ENCODE peak calls at places on chromosomes 16 and 17, in six cellular contexts. W is stimulated activated naive CD4-positive, alpha-beta T cell; S is CD8-positive, alpha-beta T cell; G is stimulated activated CD8-positive, alpha-beta memory T cell treated with anti-CD3 and anti-CD28 coated beads, Interleukin-2, amount 100 ng/mL, for 48 hours; Y is activated CD4-positive, alpha-beta T cell treated with anti-CD3 and anti-CD28 coated beads, Interleukin-2, amount 10 ng/mL, durations not matched to agents 7 days and 5 days; O is Peyer's patch. N is an unnamed sample.

GRCh38 chr17:1972429-1973160 is 52.5 kb downstream of the RTN4RL1 start:
- DNase-seq in O (no peak), Y (no peak), W (no peak), S (no peak), G (no peak), N (no peak)

GRCh38 chr16:968620-969019 is 2.2 kb downstream of the LMF1 start:
- DNase-seq in S (no peak), Y (no peak), O (no peak), W (no peak), G (no peak), N (no peak)

GRCh38 chr16:19885456-19886060 is 910 bp upstream of the GPRC5B start:
- DNase-seq in Y (no peak), S (no peak), W (peak), O (peak), G (no peak), N (no peak)

GRCh38 chr17:969767-970387 is 9.7 kb downstream of the NXN start:
- DNase-seq in G (no peak), S (no peak), O (no peak), Y (no peak), W (no peak), N (no peak)

GRCh38 chr17:30219833-30220232 is 15.7 kb downstream of the SLC6A4 start:
- DNase-seq in S (no peak), O (peak), Y (no peak), W (no peak), G (no peak), N (no peak)

GRCh38 chr16:52741386-52741785 is 194.4 kb upstream of the TOX3 start:
- DNase-seq in O (no peak), W (no peak), G (no peak), S (no peak), Y (no peak), N (no peak)

GRCh38 chr16:81837312-81837748 is 58.2 kb downstream of the PLCG2 start:
- DNase-seq in W (no peak), O (no peak), G (no peak), S (no peak), Y (no peak), N (no peak)

GRCh38 chr17:9308069-9308468 is 267.6 kb downstream of the STX8 start:
- DNase-seq in Y (no peak), O (no peak), W (no peak), S (no peak), G (no peak), N (peak)

GRCh38 chr16:20023190-20023589 is 50.5 kb downstream of the GPR139 start:
- DNase-seq in Y (peak), W (no peak), S (no peak), G (no peak), O (no peak), N (peak)

GRCh38 chr17:78128616-78129384 is at the start of gene TMC6:
- DNase-seq in S (peak), O (peak), G (no peak), Y (peak), W (peak), N (peak)

GRCh38 chr16:87129771-87130170 is 187.4 kb downstream of the C16orf95 start:
- DNase-seq in W (no peak), Y (no peak), G (no peak), O (no peak), S (no peak), N (peak)

GRCh38 chr16:84942786-84943185 is 68.5 kb downstream of the ZDHHC7 start:
- DNase-seq in Y (no peak), W (no peak), O (no peak), S (no peak), G (no peak), N (no peak)

GRCh38 chr16:28538733-28539596 is at the start of gene NUPR1:
- DNase-seq in S (no peak), Y (no peak), G (no peak), W (no peak), O (peak), N (peak)

GRCh38 chr16:24801761-24802302 is 43.9 kb upstream of the SLC5A11 start:
- DNase-seq in Y (no peak), S (no peak), W (no peak), G (no peak), O (no peak), N (no peak)

GRCh38 chr17:62855136-62855535 is 47.0 kb upstream of the MARCHF10 start:
- DNase-seq in W (no peak), Y (no peak), O (no peak), S (no peak), G (no peak), N (no peak)

GRCh38 chr17:3529817-3530741 is 27.5 kb downstream of the TRPV3 start:
- DNase-seq in S (no peak), G (no peak), W (no peak), O (no peak), Y (no peak), N (no peak)

GRCh38 chr16:50274771-50275415 is 8.5 kb downstream of the ADCY7 start:
- DNase-seq in Y (no peak), O (peak), W (no peak), G (no peak), S (no peak), N (no peak)

GRCh38 chr16:35431829-35432663 is 1972.6 kb downstream of the TP53TG3F start:
- DNase-seq in G (no peak), S (no peak), W (no peak), O (no peak), Y (no peak), N (no peak)

GRCh38 chr16:47358816-47359215 is 102.0 kb downstream of the ITFG1 start:
- DNase-seq in W (no peak), Y (no peak), O (no peak), G (no peak), S (no peak), N (peak)

GRCh38 chr16:15427648-15428239 is 6.6 kb upstream of the BMERB1 start:
- DNase-seq in W (peak), Y (peak), G (peak), S (peak), O (peak), N (peak)

GRCh38 chr16:3036726-3037315 is at the start of gene BICDL2:
- DNase-seq in G (no peak), S (no peak), O (peak), W (no peak), Y (no peak), N (peak)

GRCh38 chr16:84582958-84583516 is 34.8 kb downstream of the COTL1 start:
- DNase-seq in G (no peak), S (no peak), W (no peak), O (no peak), Y (no peak), N (no peak)

GRCh38 chr16:27175888-27176287 is 27.4 kb upstream of the KDM8 start:
- DNase-seq in G (no peak), O (no peak), Y (no peak), S (no peak), W (no peak), N (no peak)

N was measured in PC-3.